ENCODE peak calls at places on chromosomes 3 and 15, in four cellular contexts. O is GM23338, R is HCT116, W is GM12878. I is an unnamed sample.

GRCh38 chr15:98330692-98331435 is 317.5 kb upstream of the IGF1R start:
- DNase-seq in O (no peak), R (no peak), W (no peak), I (no peak)

GRCh38 chr3:124429129-124429815 is 301.0 kb upstream of the UMPS start:
- DNase-seq in O (no peak), R (peak), W (no peak), I (no peak)

GRCh38 chr3:194250104-194251002 is 100.8 kb downstream of the CPN2 start:
- DNase-seq in O (no peak), R (no peak), W (no peak), I (no peak)

GRCh38 chr3:171690291-171690690 is 120.0 kb downstream of the PLD1 start:
- DNase-seq in O (no peak), R (no peak), W (peak), I (no peak)

GRCh38 chr3:36792342-36792741 is 28.0 kb upstream of the DCLK3 start:
- DNase-seq in O (peak), R (peak), W (no peak), I (peak)

GRCh38 chr15:99305761-99306505 is 54.7 kb downstream of the LRRC28 start:
- DNase-seq in O (peak), R (no peak), W (no peak), I (no peak)

GRCh38 chr3:171871392-171872274 is 28.5 kb downstream of the TMEM212 start:
- DNase-seq in O (no peak), R (no peak), W (no peak), I (no peak)

GRCh38 chr3:165185707-165186327 is 10.4 kb downstream of the SLITRK3 start:
- DNase-seq in O (peak), R (peak), W (peak), I (peak)

GRCh38 chr3:21914451-21914850 is 163.4 kb upstream of the ZNF385D start:
- DNase-seq in O (no peak), R (no peak), W (no peak), I (no peak)

GRCh38 chr3:31504230-31504629 is 28.5 kb upstream of the STT3B start:
- DNase-seq in O (no peak), R (no peak), W (no peak), I (no peak)

GRCh38 chr3:38031022-38031994 is 1.9 kb upstream of the PLCD1 start:
- DNase-seq in O (no peak), R (peak), W (no peak), I (no peak)

GRCh38 chr3:150216041-150216811 is 191.9 kb upstream of the TSC22D2 start:
- DNase-seq in O (no peak), R (no peak), W (no peak), I (no peak)

GRCh38 chr3:58612825-58613224 is 35.6 kb upstream of the FAM107A start:
- DNase-seq in O (no peak), R (no peak), W (no peak), I (no peak)

GRCh38 chr3:125219261-125219701 is 6.7 kb upstream of the SLC12A8 start:
- DNase-seq in O (peak), R (no peak), W (no peak), I (no peak)

GRCh38 chr3:54882114-54882833 is 45.6 kb downstream of the LRTM1 start:
- DNase-seq in O (no peak), R (no peak), W (no peak), I (no peak)

GRCh38 chr15:70837476-70837875 is 16.5 kb downstream of the LARP6 start:
- DNase-seq in O (no peak), R (no peak), W (no peak), I (no peak)

GRCh38 chr3:123392871-123393620 is 55.8 kb downstream of the ADCY5 start:
- DNase-seq in O (no peak), R (no peak), W (no peak), I (no peak)

GRCh38 chr3:129908417-129908816 is 14.9 kb upstream of the TMCC1 start:
- DNase-seq in O (no peak), R (no peak), W (no peak), I (no peak)

GRCh38 chr3:10255835-10256234 is 7.6 kb downstream of the TATDN2 start:
- DNase-seq in O (no peak), R (no peak), W (no peak), I (no peak)

GRCh38 chr3:3847994-3848970 is 49.1 kb downstream of the LRRN1 start:
- DNase-seq in O (peak), R (no peak), W (no peak), I (no peak)

GRCh38 chr3:44962606-44963393 is 13.2 kb downstream of the ZDHHC3 start:
- DNase-seq in O (no peak), R (no peak), W (no peak), I (no peak)

GRCh38 chr15:71055461-71055860 is 59.8 kb upstream of the THSD4 start:
- DNase-seq in O (no peak), R (no peak), W (no peak), I (no peak)

GRCh38 chr3:101484805-101485620 is 28.0 kb downstream of the SENP7 start:
- DNase-seq in O (no peak), R (no peak), W (no peak), I (no peak)

GRCh38 chr3:122080188-122080587 is 25.0 kb downstream of the CD86 start:
- DNase-seq in O (no peak), R (no peak), W (no peak), I (no peak)

GRCh38 chr3:146832815-146833458 is 227.8 kb upstream of the PLSCR5 start:
- DNase-seq in O (no peak), R (no peak), W (no peak), I (no peak)

GRCh38 chr3:46938118-46938517 is 38.4 kb downstream of the CCDC12 start:
- DNase-seq in O (no peak), R (no peak), W (no peak), I (no peak)

GRCh38 chr15:75902129-75902557 is 1.5 kb upstream of the FBXO22 start:
- DNase-seq in O (peak), R (no peak), W (no peak), I (no peak)

GRCh38 chr3:171774516-171774915 is 35.8 kb downstream of the PLD1 start:
- DNase-seq in O (no peak), R (no peak), W (no peak), I (no peak)

GRCh38 chr15:65032823-65033537 is 3.5 kb upstream of the MTFMT start:
- DNase-seq in O (peak), R (peak), W (no peak), I (peak)

GRCh38 chr3:129063841-129064482 is 3.4 kb downstream of the GP9 start:
- DNase-seq in O (no peak), R (no peak), W (no peak), I (no peak)

GRCh38 chr3:148758303-148758884 is 60.7 kb downstream of the AGTR1 start:
- DNase-seq in O (no peak), R (no peak), W (no peak), I (peak)

GRCh38 chr3:52095990-52096775 is 39.8 kb upstream of the DUSP7 start:
- DNase-seq in O (no peak), R (no peak), W (no peak), I (no peak)

GRCh38 chr15:62647195-62647865 is 395.2 kb upstream of the TPM1 start:
- DNase-seq in O (no peak), R (peak), W (no peak), I (no peak)

GRCh38 chr3:43954321-43954720 is 263.6 kb downstream of the ABHD5 start:
- DNase-seq in O (no peak), R (no peak), W (no peak), I (no peak)

GRCh38 chr3:126886217-126886616 is 96.7 kb upstream of the PLXNA1 start:
- DNase-seq in O (no peak), R (no peak), W (no peak), I (no peak)

GRCh38 chr3:188734395-188734794 is 437.4 kb upstream of the TPRG1 start:
- DNase-seq in O (no peak), R (no peak), W (no peak), I (no peak)

GRCh38 chr15:68576253-68577236 is 2.2 kb upstream of the CORO2B start:
- DNase-seq in O (no peak), R (no peak), W (no peak), I (no peak)

GRCh38 chr3:435969-436492 is 239.5 kb downstream of the CHL1 start:
- DNase-seq in O (no peak), R (no peak), W (no peak), I (no peak)
- TF ChIP-seq REST in O (no peak), R (no peak), W (no peak), I (no peak)

GRCh38 chr3:113696658-113697191 is 283 bp upstream of the USF3 start:
- DNase-seq in O (peak), R (peak), W (peak), I (peak)
- TF ChIP-seq POLR2AphosphoS5 in O (peak), R (peak), W (no peak), I (no peak)

GRCh38 chr3:23815879-23816278 is 10.1 kb downstream of the UBE2E1 start:
- DNase-seq in O (no peak), R (no peak), W (no peak), I (no peak)
- TF ChIP-seq REST in O (no peak), R (no peak), W (no peak), I (no peak)

DNA sequence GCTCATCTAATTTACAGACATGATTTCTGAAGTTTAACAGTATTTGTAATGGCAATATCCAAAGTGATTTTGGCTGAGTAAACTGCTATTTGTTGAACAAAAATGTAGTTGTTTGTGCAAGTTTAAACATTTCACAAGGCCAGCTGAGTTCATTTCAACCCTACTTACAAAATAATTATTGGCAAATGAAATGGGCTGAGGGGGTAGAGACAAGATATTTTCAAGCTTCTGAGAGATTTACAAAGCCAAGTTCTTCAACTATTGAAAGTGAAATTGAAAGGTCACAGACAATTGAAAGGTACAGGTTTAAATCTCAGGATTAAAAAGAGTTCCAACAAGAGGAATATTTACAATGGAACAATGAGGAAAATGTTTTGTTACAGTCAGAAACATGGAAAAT is 77.1 kb downstream of the DUT start:
- DNase-seq in O (no peak), R (no peak), W (no peak), I (no peak)
- TF ChIP-seq POLR2AphosphoS5 in O (no peak), R (no peak), W (no peak), I (no peak)

DNA sequence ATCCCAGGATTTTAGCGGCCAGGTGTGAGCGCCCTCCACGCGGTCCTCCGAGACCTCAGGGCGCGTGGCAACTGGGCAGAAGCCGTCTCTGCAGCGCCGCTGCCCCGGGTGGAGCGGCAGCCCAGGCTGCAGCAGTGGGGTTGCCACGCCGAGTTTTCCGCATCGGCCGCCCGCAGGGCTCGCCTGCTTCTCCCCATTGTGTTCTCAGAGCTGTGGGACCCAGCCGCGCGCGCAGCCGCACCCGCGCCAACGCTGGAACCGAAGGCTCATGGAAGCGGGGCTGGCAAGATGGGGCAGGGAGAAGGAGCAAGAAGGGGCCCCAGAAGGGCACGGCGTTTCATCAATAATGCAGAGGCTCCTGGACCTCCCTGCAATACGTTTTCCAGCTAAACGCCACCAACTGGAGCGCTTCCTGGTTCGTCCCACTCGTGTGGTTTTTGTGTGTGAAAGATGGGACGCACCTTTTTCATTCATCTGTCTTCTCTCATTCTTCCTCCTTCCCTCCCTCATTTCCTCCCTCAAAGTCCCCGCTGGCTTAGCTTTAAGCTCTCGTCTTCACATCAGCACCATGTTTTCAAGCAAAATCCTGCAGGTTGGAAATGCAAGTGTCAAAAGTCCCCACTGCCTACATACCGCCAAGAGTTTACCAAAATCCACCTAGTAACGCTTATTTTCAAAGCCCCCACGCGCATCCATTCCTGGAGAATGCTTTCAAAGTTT is 1.2 kb downstream of the ROBO1 start:
- DNase-seq in O (peak), R (no peak), W (no peak), I (no peak)
- TF ChIP-seq REST in O (no peak), R (no peak), W (no peak), I (no peak)

GRCh38 chr3:186939536-186939935 is 9.2 kb downstream of the ST6GAL1 start:
- DNase-seq in O (no peak), R (no peak), W (no peak), I (no peak)

GRCh38 chr3:186940965-186941364 is 10.6 kb downstream of the ST6GAL1 start:
- DNase-seq in O (no peak), R (no peak), W (no peak), I (no peak)

GRCh38 chr3:186937017-186937875 is 6.9 kb downstream of the ST6GAL1 start:
- DNase-seq in O (no peak), R (no peak), W (no peak), I (no peak)

GRCh38 chr3:186942168-186942567 is 11.8 kb downstream of the ST6GAL1 start:
- DNase-seq in O (no peak), R (no peak), W (no peak), I (no peak)

DNA sequence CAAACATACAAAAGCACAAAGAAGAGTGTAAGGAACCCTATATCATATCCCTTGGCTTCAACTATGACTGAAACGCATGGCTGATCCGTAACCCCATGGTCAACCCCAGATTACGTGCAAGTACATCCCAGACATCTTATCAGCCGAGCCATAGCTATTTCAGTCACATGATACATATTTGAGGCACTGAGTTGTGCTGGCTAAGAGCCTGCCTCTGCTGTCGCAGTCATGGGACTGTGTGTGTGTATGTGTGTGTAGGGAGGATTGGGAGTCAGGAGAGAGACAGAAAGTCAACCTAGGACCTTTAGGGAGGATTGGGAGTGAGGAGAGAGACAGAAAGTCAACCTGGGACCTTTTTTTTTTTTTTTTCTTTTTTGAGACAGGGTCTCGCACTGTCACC is 8.4 kb downstream of the ST6GAL1 start:
- DNase-seq in O (no peak), R (no peak), W (no peak), I (no peak)
- TF ChIP-seq POLR2AphosphoS5 in O (no peak), R (no peak), W (no peak), I (no peak)